ENCODE peak calls at places on chromosome 1, in seven cellular contexts. T, C, G, I, R, U and W are unnamed samples.

GRCh38 chr1:160081261-160081936 is at the start of gene KCNJ9:
- DNase-seq in T (no peak), U (peak; percentile 100), R (no peak), I (peak; percentile 87), G (peak; percentile 46), C (no peak), W (no peak)

GRCh38 chr1:40692429-40692905 is 963 bp downstream of the NFYC start:
- DNase-seq in I (peak; percentile 22), U (peak; percentile 67), G (no peak), C (no peak), T (no peak), R (no peak), W (no peak)

GRCh38 chr1:26848947-26849774 is 13.8 kb upstream of the SFN start:
- DNase-seq in R (no peak), T (no peak), G (no peak), U (no peak), I (peak; percentile 81), C (no peak), W (no peak)

GRCh38 chr1:234395297-234395696 is 22.0 kb downstream of the COA6 start:
- DNase-seq in T (no peak), G (no peak), C (no peak), U (no peak), R (no peak), I (no peak), W (no peak)

GRCh38 chr1:209612646-209613350 is 29.3 kb downstream of the CAMK1G start:
- DNase-seq in I (no peak), R (no peak), G (no peak), U (no peak), C (no peak), T (no peak), W (no peak)

GRCh38 chr1:920506-920905 is 3.2 kb upstream of the SAMD11 start:
- DNase-seq in U (no peak), T (peak; percentile 92), G (no peak), I (no peak), R (no peak), C (no peak), W (no peak)

GRCh38 chr1:219555802-219556201 is 57.1 kb downstream of the ZC3H11B start:
- DNase-seq in C (no peak), R (no peak), G (no peak), T (no peak), U (no peak), I (no peak), W (no peak)

GRCh38 chr1:155226910-155227260 is 18.4 kb downstream of the MTX1 start:
- DNase-seq in R (peak; percentile 45), G (peak; percentile 89), C (peak; percentile 42), U (peak; percentile 62), I (peak; percentile 52), T (peak; percentile 74), W (no peak)

GRCh38 chr1:209132736-209133467 is 450.6 kb upstream of the CAMK1G start:
- DNase-seq in R (no peak), G (no peak), U (no peak), T (peak; percentile 95), I (no peak), C (no peak), W (no peak)

GRCh38 chr1:91406773-91407389 is 2.2 kb upstream of the HFM1 start:
- DNase-seq in I (no peak), R (no peak), T (no peak), C (no peak), U (no peak), G (no peak), W (no peak)

GRCh38 chr1:156384007-156384406 is 15.0 kb downstream of the RHBG start:
- DNase-seq in T (no peak), I (no peak), C (no peak), U (no peak), R (no peak), G (no peak), W (no peak)

GRCh38 chr1:212295579-212295978 is 10.4 kb downstream of the PPP2R5A start:
- DNase-seq in R (no peak), G (no peak), T (no peak), U (no peak), C (no peak), I (no peak), W (no peak)

GRCh38 chr1:56798053-56798471 is 21.1 kb downstream of the FYB2 start:
- DNase-seq in I (peak; percentile 24), G (no peak), C (no peak), U (peak; percentile 38), T (no peak), R (no peak), W (no peak)

GRCh38 chr1:118947790-118948189 is 40.4 kb downstream of the TBX15 start:
- DNase-seq in G (no peak), T (no peak), U (no peak), C (no peak), I (no peak), R (no peak), W (no peak)

GRCh38 chr1:50108497-50109073 is at the start of gene ELAVL4:
- DNase-seq in U (peak; percentile 76), I (no peak), C (no peak), R (no peak), G (no peak), T (no peak), W (no peak)

GRCh38 chr1:98661544-98662353 is at the start of gene SNX7:
- DNase-seq in I (peak; percentile 90), R (peak; percentile 80), C (peak; percentile 11), G (peak; percentile 90), U (no peak), T (no peak), W (peak; percentile 20)

GRCh38 chr1:56644941-56645662 is at the start of gene PRKAA2:
- DNase-seq in T (no peak), U (peak; percentile 52), I (peak; percentile 36), R (peak; percentile 58), C (peak; percentile 7), G (peak; percentile 83), W (no peak)

GRCh38 chr1:99749504-99749903 is 16.9 kb downstream of the FRRS1 start:
- DNase-seq in C (no peak), U (no peak), I (no peak), R (no peak), T (no peak), G (no peak), W (no peak)